ENCODE peak calls at places on chromosomes 6 and 20, in four cellular contexts. V, T, R and U are unnamed samples.
A peak's percentile ranks its signal among the peaks of the same experiment; 100 is the strongest.

GRCh38 chr6:25602680-25602982 is 49.4 kb upstream of the SCGN start:
- DNase-seq in T (no peak), V (no peak), R (no peak), U (no peak)

GRCh38 chr20:642398-643174 is 10.4 kb downstream of the SRXN1 start:
- DNase-seq in V (peak; percentile 62), T (no peak), R (no peak), U (no peak)

GRCh38 chr20:10505320-10506226 is 70.5 kb downstream of the SLX4IP start:
- DNase-seq in T (no peak), V (no peak), R (peak; percentile 74), U (no peak)

GRCh38 chr6:158706369-158706982 is 56.6 kb downstream of the SYTL3 start:
- DNase-seq in R (peak; percentile 87), V (peak; percentile 36), T (peak; percentile 61), U (peak; percentile 77)

GRCh38 chr6:132122871-132123270 is 171.7 kb upstream of the CCN2 start:
- DNase-seq in T (no peak), V (no peak), R (no peak), U (no peak)

GRCh38 chr6:43172127-43173007 is 1.3 kb downstream of the SRF start:
- DNase-seq in T (peak; percentile 53), R (peak; percentile 79), V (peak; percentile 36), U (peak; percentile 86)

GRCh38 chr6:147709396-147710272 is 201.1 kb downstream of the SAMD5 start:
- DNase-seq in T (no peak), R (no peak), V (no peak), U (no peak)

GRCh38 chr6:36492092-36492491 is 49.3 kb downstream of the KCTD20 start:
- DNase-seq in R (no peak), V (no peak), T (peak; percentile 25), U (no peak)

GRCh38 chr20:11585752-11586352 is 331.8 kb upstream of the BTBD3 start:
- DNase-seq in T (no peak), V (no peak), R (no peak), U (no peak)

GRCh38 chr6:111219785-111220184 is 132.5 kb downstream of the SLC16A10 start:
- DNase-seq in R (no peak), T (no peak), V (no peak), U (no peak)

GRCh38 chr6:35496851-35497570 is at the start of gene TEAD3:
- DNase-seq in T (peak; percentile 57), R (peak; percentile 80), V (peak; percentile 59), U (no peak)

GRCh38 chr6:332671-333070 is 40.4 kb downstream of the DUSP22 start:
- DNase-seq in V (no peak), R (peak; percentile 52), T (no peak), U (no peak)

GRCh38 chr6:139436521-139437348 is 62.3 kb upstream of the CITED2 start:
- DNase-seq in V (no peak), T (peak; percentile 32), R (no peak), U (no peak)

GRCh38 chr6:116680880-116681672 is at the start of gene KPNA5:
- DNase-seq in V (peak; percentile 90), T (peak; percentile 86), R (peak; percentile 94), U (peak; percentile 91)

GRCh38 chr6:137222376-137222775 is 3.2 kb upstream of the IFNGR1 start:
- DNase-seq in V (peak; percentile 45), R (no peak), T (no peak), U (no peak)

GRCh38 chr6:2890981-2891767 is 11.9 kb downstream of the SERPINB9 start:
- DNase-seq in R (no peak), T (no peak), V (no peak), U (no peak)

GRCh38 chr6:119226089-119226488 is 123.5 kb downstream of the MAN1A1 start:
- DNase-seq in R (no peak), V (no peak), T (peak; percentile 26), U (no peak)

GRCh38 chr20:35695978-35696377 is 3.2 kb downstream of the NFS1 start:
- DNase-seq in T (no peak), V (no peak), R (no peak), U (no peak)

GRCh38 chr6:118102401-118102800 is 195.3 kb downstream of the SLC35F1 start:
- DNase-seq in T (no peak), V (no peak), R (no peak), U (no peak)

GRCh38 chr6:158391276-158391675 is 79.0 kb downstream of the TULP4 start:
- DNase-seq in T (no peak), R (no peak), V (no peak), U (no peak)

GRCh38 chr6:21538186-21538798 is 55.3 kb upstream of the SOX4 start:
- DNase-seq in R (no peak), T (peak; percentile 36), V (no peak), U (no peak)

GRCh38 chr6:138517635-138518034 is 18.3 kb upstream of the NHSL1 start:
- DNase-seq in T (peak; percentile 55), R (no peak), V (peak; percentile 22), U (no peak)

GRCh38 chr6:169868458-169868857 is 117.0 kb downstream of the ERMARD start:
- DNase-seq in R (no peak), V (peak; percentile 47), T (peak; percentile 27), U (peak; percentile 47)

GRCh38 chr20:50223321-50223995 is 32.8 kb downstream of the CEBPB start:
- DNase-seq in R (no peak), T (no peak), V (no peak), U (no peak)

GRCh38 chr6:26502169-26502568 is 2.1 kb downstream of the BTN1A1 start:
- DNase-seq in V (no peak), R (no peak), T (no peak), U (no peak)

GRCh38 chr6:152669894-152670293 is 27.8 kb upstream of the MYCT1 start:
- DNase-seq in V (no peak), R (no peak), T (no peak), U (no peak)

GRCh38 chr6:3266170-3266569 is 7.4 kb downstream of the PSMG4 start:
- DNase-seq in T (no peak), R (no peak), V (no peak), U (no peak)

GRCh38 chr6:150403458-150404245 is 34.8 kb downstream of the IYD start:
- DNase-seq in V (peak; percentile 77), R (peak; percentile 85), T (peak; percentile 51), U (peak; percentile 85)

GRCh38 chr20:34954905-34955231 is 738 bp downstream of the GSS start:
- DNase-seq in V (peak; percentile 50), R (no peak), T (no peak), U (peak; percentile 70)

GRCh38 chr6:111614833-111615582 is 9.3 kb upstream of the TRAF3IP2 start:
- DNase-seq in T (no peak), V (no peak), R (no peak), U (no peak)

GRCh38 chr6:6689413-6690143 is 101.1 kb downstream of the LY86 start:
- DNase-seq in V (no peak), T (no peak), R (no peak), U (no peak)

GRCh38 chr6:84605308-84605707 is 159.1 kb downstream of the TBX18 start:
- DNase-seq in R (no peak), V (no peak), T (no peak), U (no peak)

DNA sequence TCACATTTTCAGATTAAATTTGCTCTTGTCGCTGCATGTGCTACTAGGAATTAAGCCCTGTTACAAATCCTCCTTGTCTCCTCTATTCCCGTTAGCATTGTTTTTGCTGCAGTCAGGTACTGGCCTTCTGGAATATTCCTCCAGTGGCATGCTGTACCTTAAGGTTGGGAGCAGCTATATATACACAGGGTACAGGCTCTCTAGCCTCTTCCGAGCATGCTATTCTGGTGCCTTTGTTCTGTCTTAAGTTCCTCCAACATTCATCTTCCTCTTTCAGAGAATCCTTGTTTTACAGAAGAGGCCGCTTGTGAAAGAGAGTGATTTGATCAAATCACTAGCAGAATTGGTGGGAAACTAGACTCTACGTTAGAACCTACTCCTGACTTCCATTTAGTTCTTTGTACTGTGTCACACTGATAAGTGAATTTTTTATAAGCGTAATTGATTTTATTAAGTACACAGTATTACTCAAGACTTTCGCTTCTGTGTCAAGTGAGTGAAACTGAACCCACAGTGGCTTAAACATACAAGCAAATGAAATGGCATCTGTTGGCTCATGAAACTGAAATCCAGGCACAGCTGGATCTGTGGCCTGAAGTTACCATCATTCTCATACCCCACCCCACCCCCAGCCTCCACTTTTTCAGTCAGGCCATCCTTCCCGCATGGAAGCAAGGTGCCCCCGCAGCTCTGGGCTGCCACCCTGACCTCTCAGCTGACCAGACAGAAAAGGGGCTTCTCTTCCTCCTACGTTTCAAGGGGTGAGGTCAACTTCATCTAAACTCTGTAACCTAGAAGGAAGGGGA is 102.4 kb downstream of the RPP40 start:
- DNase-seq in V (no peak), T (no peak), R (no peak), U (no peak)
- H3K4me3 ChIP-seq in V (no peak overlapping the region), T (no peak overlapping the region), R (no peak overlapping the region), U (no peak overlapping the region)

DNA sequence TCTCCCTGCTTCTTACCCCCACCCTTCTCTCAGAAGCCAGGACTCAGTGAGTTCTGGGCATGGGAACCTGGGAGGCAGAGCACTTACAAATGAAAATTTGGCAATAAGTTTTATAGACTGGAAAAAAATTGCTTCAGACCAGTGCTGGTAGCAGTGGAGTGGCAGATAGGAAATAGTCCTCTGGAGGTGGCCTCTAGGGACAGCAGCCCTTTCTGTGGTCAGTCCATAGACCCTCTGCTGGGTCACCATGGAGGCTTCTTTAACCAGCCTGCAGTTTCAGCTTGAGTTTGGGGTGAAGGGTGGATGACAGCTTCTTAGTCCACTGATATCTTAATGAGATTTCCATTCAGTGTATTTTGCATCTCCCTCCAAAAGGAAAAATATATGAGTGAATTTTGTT is 179.1 kb downstream of the ARID1B start:
- DNase-seq in V (no peak), T (no peak), R (no peak), U (no peak)
- TF ChIP-seq CTCF in V (no peak), T (no peak), R (no peak), U (no peak)

DNA sequence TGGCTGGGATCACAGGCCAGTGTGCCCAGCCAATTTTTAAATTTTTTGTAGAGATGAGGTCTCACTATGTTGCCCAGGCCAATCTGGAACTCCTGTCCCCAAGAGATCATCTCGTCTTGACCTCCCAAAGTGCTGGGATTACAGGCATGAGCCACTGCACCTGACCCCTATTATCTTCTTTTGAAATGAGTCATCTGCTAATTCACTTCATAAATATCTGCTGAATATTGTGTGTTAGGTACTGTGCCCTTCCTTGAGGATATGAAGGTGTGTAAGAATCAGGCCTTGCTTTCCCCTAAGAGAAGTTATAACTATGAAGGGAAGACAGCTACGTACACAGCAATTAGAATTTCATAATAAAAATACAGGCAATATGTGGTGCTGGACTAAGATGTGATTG is 8.2 kb downstream of the ATRN start:
- DNase-seq in V (no peak), T (no peak), R (no peak), U (no peak)
- H3K27ac ChIP-seq in V (no peak overlapping the region), T (no peak overlapping the region), R (no peak overlapping the region), U (no peak overlapping the region)

GRCh38 chr6:125157280-125157679 is 3.7 kb downstream of the TPD52L1 start:
- DNase-seq in T (no peak), R (no peak), V (no peak), U (no peak)

GRCh38 chr6:125153541-125154183 is at the start of gene TPD52L1:
- DNase-seq in V (peak; percentile 81), T (peak; percentile 93), R (peak; percentile 92), U (peak; percentile 83)

GRCh38 chr6:125156496-125156895 is 2.9 kb downstream of the TPD52L1 start:
- DNase-seq in R (no peak), T (no peak), V (no peak), U (no peak)

GRCh38 chr6:125154184-125155135 is 887 bp downstream of the TPD52L1 start:
- DNase-seq in T (peak; percentile 75), R (peak; percentile 70), V (no peak), U (peak; percentile 77)

GRCh38 chr6:125155344-125155743 is 1.8 kb downstream of the TPD52L1 start:
- DNase-seq in T (no peak), R (no peak), V (no peak), U (no peak)
- H3K4me3 ChIP-seq in T (no peak overlapping the region), R (no peak overlapping the region), V (no peak overlapping the region), U (no peak overlapping the region)

GRCh38 chr20:53493201-53493908 is 100.3 kb downstream of the ZNF217 start:
- DNase-seq in T (no peak), V (no peak), R (no peak), U (no peak)
- TF ChIP-seq CTCF in T (no peak), V (no peak), R (no peak), U (no peak)